ENCODE peak calls at places on chromosomes 1 and 21, in four cellular contexts. J is GM23338, G is SK-N-SH, D is neural progenitor cell. W is an unnamed sample.

GRCh38 chr1:121558514-121558913 is 373.7 kb downstream of the SRGAP2C start:
- DNase-seq in D (peak), G (no peak), J (peak), W (no peak)

GRCh38 chr1:65317866-65318653 is 8.7 kb downstream of the DNAJC6 start:
- DNase-seq in G (peak), J (no peak), D (no peak), W (no peak)

GRCh38 chr1:112363636-112364035 is 32.4 kb upstream of the CTTNBP2NL start:
- DNase-seq in D (no peak), J (no peak), G (no peak), W (no peak)

GRCh38 chr1:237760981-237761380 is 129.7 kb downstream of the ZP4 start:
- DNase-seq in G (no peak), D (no peak), J (no peak), W (no peak)

GRCh38 chr1:47618222-47618720 is 180.4 kb downstream of the FOXD2 start:
- DNase-seq in D (no peak), G (peak), J (no peak), W (no peak)

GRCh38 chr1:7596126-7596755 is 174.9 kb upstream of the VAMP3 start:
- DNase-seq in G (no peak), D (no peak), J (no peak), W (no peak)

GRCh38 chr1:25711555-25712298 is 88.3 kb upstream of the SELENON start:
- DNase-seq in D (no peak), G (no peak), J (no peak), W (peak)

GRCh38 chr1:231041705-231042261 is 1.7 kb upstream of the FAM89A start:
- DNase-seq in D (no peak), G (no peak), J (no peak), W (no peak)

GRCh38 chr1:77538956-77539509 is 143.4 kb downstream of the ZZZ3 start:
- DNase-seq in J (no peak), G (no peak), D (no peak), W (no peak)

GRCh38 chr1:63611231-63611630 is 18.0 kb downstream of the PGM1 start:
- DNase-seq in D (peak), G (no peak), J (no peak), W (no peak)

GRCh38 chr1:218351617-218352438 is 6.7 kb downstream of the TGFB2 start:
- DNase-seq in D (peak), G (peak), J (peak), W (no peak)

GRCh38 chr1:105100102-105100501 is 1350.4 kb downstream of the AMY1C start:
- DNase-seq in G (no peak), J (no peak), D (no peak), W (no peak)

GRCh38 chr1:64495878-64496277 is 25.9 kb downstream of the CACHD1 start:
- DNase-seq in G (no peak), J (no peak), D (no peak), W (no peak)

GRCh38 chr1:158972841-158973240 is 36.9 kb upstream of the IFI16 start:
- DNase-seq in D (peak), J (peak), G (no peak), W (peak)

GRCh38 chr1:17635276-17635675 is 95.8 kb downstream of the ARHGEF10L start:
- DNase-seq in D (no peak), J (no peak), G (no peak), W (no peak)

GRCh38 chr21:45117314-45117713 is 42.9 kb downstream of the ADARB1 start:
- DNase-seq in D (no peak), G (no peak), J (no peak), W (no peak)

GRCh38 chr1:243257189-243257588 is 1.3 kb downstream of the SDCCAG8 start:
- DNase-seq in G (no peak), J (no peak), D (no peak), W (no peak)
- H3K4me3 ChIP-seq in G (peak), J (no peak), D (no peak), W (peak)

GRCh38 chr1:113769599-113769970 is 10.3 kb upstream of the PHTF1 start:
- DNase-seq in J (no peak), G (no peak), D (no peak), W (no peak)

GRCh38 chr1:113761937-113762336 is 2.7 kb upstream of the PHTF1 start:
- DNase-seq in J (no peak), G (no peak), D (no peak), W (no peak)

GRCh38 chr1:113763651-113764050 is 4.4 kb upstream of the PHTF1 start:
- DNase-seq in G (peak), J (no peak), D (no peak), W (no peak)

GRCh38 chr1:113768916-113769598 is 9.8 kb upstream of the PHTF1 start:
- DNase-seq in D (peak), J (peak), G (no peak), W (no peak)

DNA sequence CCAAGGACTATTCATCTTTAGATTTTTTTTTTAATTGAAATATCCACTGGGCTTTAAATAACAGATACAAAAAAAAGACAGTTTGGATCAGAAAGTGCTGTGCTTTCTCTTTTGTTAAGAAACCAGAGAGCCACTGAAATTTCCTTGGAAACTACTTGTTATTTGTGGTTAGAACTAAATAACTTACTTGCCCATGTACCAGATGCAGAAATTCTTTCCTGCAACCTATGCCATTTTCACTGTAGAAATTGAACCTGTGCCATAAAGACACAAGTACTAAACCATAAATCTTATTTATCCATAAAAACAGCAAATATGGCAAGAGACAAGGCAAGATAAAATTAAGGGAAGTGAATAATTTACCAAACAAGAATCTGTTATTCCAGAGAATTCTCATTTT is 6.0 kb upstream of the PHTF1 start:
- DNase-seq in D (no peak), G (no peak), J (no peak), W (no peak)
- TF ChIP-seq EZH2phosphoT487 in D (no peak), G (no peak), J (no peak), W (no peak)

GRCh38 chr1:205631010-205631726 is 643 bp downstream of the ELK4 start:
- DNase-seq in J (peak), G (peak), D (peak), W (peak)

GRCh38 chr1:205629751-205630150 is 2.1 kb downstream of the ELK4 start:
- DNase-seq in G (no peak), D (no peak), J (no peak), W (peak)

GRCh38 chr1:205630651-205631009 is 1.2 kb downstream of the ELK4 start:
- DNase-seq in D (no peak), G (peak), J (no peak), W (no peak)

GRCh38 chr1:205631727-205632373 is at the start of gene ELK4:
- DNase-seq in J (peak), G (peak), D (peak), W (peak)

DNA sequence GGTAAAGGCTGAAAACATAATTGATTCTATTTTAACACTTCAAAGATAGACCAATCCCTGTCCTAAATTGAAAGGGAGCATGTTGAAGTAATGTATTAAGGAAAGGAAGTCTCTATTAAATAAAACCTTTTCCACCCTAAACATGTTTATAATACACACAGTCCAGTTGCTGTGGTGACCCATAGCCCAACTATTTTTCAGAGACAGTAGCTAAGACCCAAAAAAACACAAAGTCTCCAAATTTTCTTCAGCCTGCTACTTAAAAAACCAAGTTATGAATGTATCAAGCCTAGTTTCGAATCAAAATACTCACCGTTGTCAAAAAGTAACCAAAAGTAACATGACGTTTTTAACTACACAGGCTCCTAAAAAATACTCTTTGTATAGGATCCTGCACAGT is 1.6 kb downstream of the ELK4 start:
- DNase-seq in D (no peak), J (no peak), G (no peak), W (peak)
- H3K4me3 ChIP-seq in D (peak), J (peak), G (peak), W (peak)

DNA sequence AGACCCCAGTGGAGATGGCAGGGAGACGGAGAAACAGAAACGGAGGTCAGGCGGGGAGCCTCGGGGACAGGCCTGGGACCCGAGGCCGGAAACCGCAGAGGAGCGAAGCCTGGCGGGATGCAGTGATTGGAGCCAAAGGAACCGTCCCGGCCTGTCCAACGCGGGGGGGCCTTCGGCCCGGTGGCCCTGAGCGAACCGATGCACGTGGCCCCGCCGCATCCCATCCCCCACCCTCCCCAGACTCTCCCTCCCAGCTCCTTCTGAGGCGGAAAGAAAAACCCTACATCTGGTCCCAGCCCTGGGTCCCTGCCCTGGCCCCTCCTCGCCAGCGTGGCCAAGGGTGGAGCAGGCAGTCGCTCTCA is 1.2 kb upstream of the CRABP2 start:
- DNase-seq in G (no peak), D (peak), J (peak), W (no peak)
- TF ChIP-seq EZH2phosphoT487 in G (no peak), D (no peak), J (no peak), W (no peak)

GRCh38 chr1:8651236-8651890 is 166.1 kb downstream of the RERE start:
- DNase-seq in D (no peak), G (no peak), J (no peak), W (no peak)

GRCh38 chr1:8653878-8654277 is 163.6 kb downstream of the RERE start:
- DNase-seq in G (no peak), D (no peak), J (no peak), W (peak)

GRCh38 chr1:8652607-8653046 is 164.8 kb downstream of the RERE start:
- DNase-seq in D (no peak), G (no peak), J (no peak), W (no peak)

GRCh38 chr1:8649875-8650274 is 167.6 kb downstream of the RERE start:
- DNase-seq in J (no peak), D (no peak), G (no peak), W (no peak)

GRCh38 chr1:8651962-8652361 is 165.5 kb downstream of the RERE start:
- DNase-seq in J (no peak), D (no peak), G (no peak), W (no peak)
- H3K4me3 ChIP-seq in J (no peak), D (no peak), G (no peak), W (no peak)

GRCh38 chr21:17372200-17372599 is 140.6 kb upstream of the CXADR start:
- DNase-seq in J (no peak), G (no peak), D (no peak), W (no peak)

GRCh38 chr21:17370750-17371325 is 142.0 kb upstream of the CXADR start:
- DNase-seq in J (peak), D (no peak), G (no peak), W (no peak)

GRCh38 chr21:17368748-17369363 is 144.0 kb upstream of the CXADR start:
- DNase-seq in D (no peak), G (no peak), J (no peak), W (no peak)

GRCh38 chr21:17370263-17370662 is 142.6 kb upstream of the CXADR start:
- DNase-seq in D (no peak), J (peak), G (no peak), W (no peak)

DNA sequence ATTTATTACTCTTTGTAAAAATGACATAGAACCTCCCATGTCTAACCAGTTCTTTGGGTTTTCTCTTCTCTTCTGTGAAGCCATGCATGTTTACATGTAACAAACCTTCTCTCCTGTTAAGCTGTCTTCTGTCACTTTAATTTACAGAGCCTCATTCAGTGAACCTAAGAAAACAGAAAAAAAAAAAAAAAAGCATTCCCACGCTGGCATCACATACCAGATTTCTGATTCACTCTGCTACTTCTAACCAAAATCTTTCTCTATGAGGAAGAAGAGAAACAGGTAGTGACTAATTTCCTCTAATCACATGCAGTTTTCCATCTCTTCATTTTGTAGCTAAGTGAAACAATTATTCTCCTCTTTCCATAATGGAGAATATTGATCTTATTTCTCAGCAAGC is 141.4 kb upstream of the CXADR start:
- DNase-seq in D (no peak), G (no peak), J (peak), W (no peak)
- TF ChIP-seq EZH2phosphoT487 in D (no peak), G (no peak), J (no peak), W (no peak)

W was measured in OCI-LY7.